ENCODE peak calls at places on chromosomes 5 and 9, in nine cellular contexts. J, V, S, D, K, E, F, B and H are unnamed samples.

GRCh38 chr9:133563286-133564213 is 29.0 kb downstream of the ADAMTSL2 start:
- DNase-seq in E (peak), D (no peak), K (no peak), V (no peak), S (no peak), F (no peak), B (no peak), J (no peak), H (no peak)

GRCh38 chr9:119959846-119960545 is 590.8 kb upstream of the BRINP1 start:
- DNase-seq in E (no peak), S (peak), J (no peak), D (no peak), K (no peak), F (peak), V (no peak), B (no peak), H (peak)

GRCh38 chr9:20989923-20990341 is 41.5 kb downstream of the HACD4 start:
- DNase-seq in D (no peak), B (no peak), J (peak), F (peak), V (no peak), S (peak), K (no peak), E (no peak), H (no peak)

GRCh38 chr9:91211414-91211813 is 150.3 kb downstream of the AUH start:
- DNase-seq in D (no peak), E (no peak), K (no peak), B (no peak), S (no peak), J (no peak), F (no peak), V (no peak), H (no peak)

GRCh38 chr5:96582343-96582742 is 79.8 kb upstream of the CAST start:
- DNase-seq in V (no peak), K (no peak), E (peak), B (no peak), J (no peak), S (peak), F (no peak), D (no peak), H (peak)

GRCh38 chr5:112479418-112479817 is 60.3 kb upstream of the EPB41L4A start:
- DNase-seq in K (no peak), S (peak), B (no peak), F (no peak), D (no peak), J (no peak), V (no peak), E (no peak), H (peak)

GRCh38 chr5:115720888-115721287 is 95.1 kb upstream of the TMED7 start:
- DNase-seq in B (no peak), S (no peak), J (no peak), F (no peak), V (no peak), K (no peak), D (no peak), E (no peak), H (peak)

GRCh38 chr5:139651863-139652787 is 4.0 kb downstream of the CXXC5 start:
- DNase-seq in J (peak), E (peak), D (peak), F (peak), S (peak), V (peak), B (peak), K (no peak), H (peak)

GRCh38 chr5:96344678-96345612 is 88.1 kb downstream of the PCSK1 start:
- DNase-seq in J (no peak), D (peak), F (no peak), S (peak), K (no peak), V (no peak), B (no peak), E (peak), H (peak)

GRCh38 chr9:130215341-130216119 is 43.3 kb downstream of the NCS1 start:
- DNase-seq in J (no peak), E (no peak), D (no peak), B (peak), S (peak), F (no peak), K (no peak), V (no peak), H (peak)

GRCh38 chr5:177482359-177482795 is 8.9 kb upstream of the DBN1 start:
- DNase-seq in V (no peak), J (peak), F (no peak), S (no peak), E (peak), B (peak), K (no peak), D (no peak), H (peak)

GRCh38 chr5:129358069-129358468 is 102.0 kb upstream of the ADAMTS19 start:
- DNase-seq in K (no peak), V (no peak), D (peak), F (no peak), B (no peak), J (peak), E (no peak), S (no peak), H (no peak)

GRCh38 chr5:129359450-129359849 is 100.6 kb upstream of the ADAMTS19 start:
- DNase-seq in D (no peak), E (no peak), J (no peak), S (no peak), B (no peak), F (no peak), V (no peak), K (no peak), H (no peak)

GRCh38 chr5:129363991-129364390 is 96.1 kb upstream of the ADAMTS19 start:
- DNase-seq in J (no peak), D (no peak), V (no peak), E (no peak), S (no peak), K (no peak), F (no peak), B (no peak), H (no peak)

GRCh38 chr5:129356846-129357245 is 103.3 kb upstream of the ADAMTS19 start:
- DNase-seq in V (no peak), S (no peak), F (no peak), E (no peak), B (no peak), K (no peak), D (no peak), J (no peak), H (peak)

GRCh38 chr5:129361441-129362025 is 98.6 kb upstream of the ADAMTS19 start:
- DNase-seq in V (no peak), J (no peak), D (peak), F (no peak), K (no peak), S (no peak), E (no peak), B (no peak), H (peak)
- TF ChIP-seq CTCF in V (no peak), J (no peak), D (peak), F (peak), K (no peak), S (peak), E (peak), B (no peak), H (peak)

GRCh38 chr9:125700791-125701190 is 6.2 kb downstream of the MAPKAP1 start:
- DNase-seq in B (no peak), V (no peak), D (peak), K (no peak), J (no peak), S (peak), E (no peak), F (no peak), H (peak)

GRCh38 chr9:125701351-125701750 is 5.7 kb downstream of the MAPKAP1 start:
- DNase-seq in D (peak), B (no peak), F (no peak), V (no peak), J (no peak), E (no peak), S (peak), K (no peak), H (peak)

GRCh38 chr9:125706661-125707539 is at the start of gene MAPKAP1:
- DNase-seq in J (peak), E (peak), F (peak), V (peak), D (peak), K (peak), B (peak), S (peak), H (peak)

GRCh38 chr9:125703662-125704061 is 3.3 kb downstream of the MAPKAP1 start:
- DNase-seq in K (no peak), E (no peak), D (no peak), F (no peak), J (no peak), B (no peak), V (no peak), S (no peak), H (no peak)

DNA sequence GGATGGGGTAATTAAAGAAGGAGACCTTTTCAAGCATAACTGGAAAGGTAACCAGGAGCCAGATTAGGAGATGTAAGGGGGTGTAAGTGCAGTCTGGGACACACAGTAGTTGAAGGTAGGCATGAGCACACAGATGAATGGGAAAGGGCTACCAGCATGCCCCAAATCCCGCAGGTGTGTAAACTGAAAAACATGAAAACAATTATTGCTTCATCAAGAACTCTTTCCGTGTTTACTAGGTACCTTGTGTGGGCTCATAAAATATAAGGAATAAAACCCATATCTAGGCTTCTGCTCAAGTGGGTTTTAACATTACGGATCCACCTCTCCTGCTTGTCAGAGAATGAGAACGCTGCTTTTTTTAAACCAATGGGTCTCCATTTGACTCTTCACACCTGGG is 1.1 kb downstream of the MAPKAP1 start:
- DNase-seq in F (no peak), B (no peak), S (no peak), V (no peak), E (no peak), D (no peak), J (no peak), K (no peak), H (no peak)
- H3K4me3 ChIP-seq in F (peak), B (no peak), S (peak), V (peak), E (peak), D (peak), J (peak), K (peak), H (peak)

GRCh38 chr5:131564229-131564652 is 70.8 kb downstream of the RAPGEF6 start:
- DNase-seq in K (no peak), V (no peak), F (no peak), S (no peak), B (no peak), E (no peak), D (no peak), J (no peak), H (no peak)

GRCh38 chr5:131563434-131564228 is 71.4 kb downstream of the RAPGEF6 start:
- DNase-seq in B (no peak), V (no peak), D (peak), E (no peak), J (no peak), F (no peak), S (no peak), K (no peak), H (no peak)
- TF ChIP-seq CTCF in B (no peak), V (no peak), D (peak), E (peak), J (no peak), F (no peak), S (no peak), K (no peak), H (no peak)

GRCh38 chr5:170738840-170739239 is 44.7 kb upstream of the GABRP start:
- DNase-seq in D (no peak), J (no peak), B (no peak), K (no peak), E (no peak), V (no peak), F (peak), S (no peak), H (no peak)
- H3K4me3 ChIP-seq in D (no peak), J (no peak), B (no peak), K (no peak), E (no peak), V (no peak), F (no peak), S (no peak), H (no peak)

GRCh38 chr9:73199886-73200285 is 48.2 kb downstream of the ANXA1 start:
- DNase-seq in D (peak), F (no peak), E (peak), V (no peak), S (no peak), B (no peak), J (no peak), K (no peak), H (no peak)
- TF ChIP-seq CTCF in D (peak), F (no peak), E (peak), V (no peak), S (peak), B (no peak), J (no peak), K (no peak), H (peak)

GRCh38 chr9:16429671-16430070 is 440.8 kb downstream of the BNC2 start:
- DNase-seq in V (no peak), E (no peak), K (no peak), B (no peak), S (peak), J (no peak), D (no peak), F (no peak), H (no peak)

GRCh38 chr9:16426716-16427115 is 443.8 kb downstream of the BNC2 start:
- DNase-seq in K (no peak), F (no peak), S (no peak), J (no peak), V (no peak), E (no peak), B (no peak), D (no peak), H (peak)

GRCh38 chr9:16421534-16421933 is 448.9 kb downstream of the BNC2 start:
- DNase-seq in S (peak), J (no peak), K (no peak), D (peak), V (no peak), F (no peak), B (no peak), E (peak), H (no peak)

GRCh38 chr9:16422114-16422513 is 448.4 kb downstream of the BNC2 start:
- DNase-seq in J (no peak), K (no peak), S (no peak), B (no peak), D (no peak), V (no peak), E (peak), F (no peak), H (no peak)

GRCh38 chr9:16425572-16425971 is 444.9 kb downstream of the BNC2 start:
- DNase-seq in E (no peak), S (peak), J (no peak), B (no peak), K (no peak), F (no peak), D (no peak), V (no peak), H (peak)
- H3K4me3 ChIP-seq in E (no peak), S (no peak), J (no peak), B (no peak), K (no peak), F (no peak), D (no peak), V (no peak), H (no peak)

DNA sequence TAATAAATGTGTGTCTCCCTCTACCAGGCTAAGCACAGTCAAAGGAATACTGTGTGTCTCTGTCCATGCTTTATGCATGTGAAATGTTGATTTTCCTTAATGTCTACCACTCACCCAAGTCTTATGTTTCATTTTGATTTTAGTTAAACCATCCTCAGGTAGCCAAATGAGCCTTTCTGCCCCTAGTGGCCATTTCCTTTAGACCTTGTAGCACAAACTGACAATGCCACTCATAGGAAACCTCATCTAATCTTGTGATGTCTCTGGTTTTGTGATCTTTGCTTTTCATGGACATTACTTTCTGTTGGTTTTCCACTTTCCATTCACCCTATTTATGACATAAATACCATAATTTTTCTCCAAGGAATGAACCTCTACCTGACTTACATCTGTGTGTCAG is 820.8 kb downstream of the MAT2B start:
- DNase-seq in V (no peak), J (no peak), K (no peak), F (no peak), E (no peak), S (no peak), B (no peak), D (peak), H (no peak)
- TF ChIP-seq CTCF in V (no peak), J (no peak), K (no peak), F (no peak), E (peak), S (peak), B (peak), D (peak), H (peak)

GRCh38 chr5:68290260-68290674 is 74.7 kb downstream of the PIK3R1 start:
- DNase-seq in B (no peak), F (peak), E (peak), K (no peak), S (peak), J (no peak), D (no peak), V (no peak), H (peak)

GRCh38 chr5:68289576-68289975 is 74.0 kb downstream of the PIK3R1 start:
- DNase-seq in V (no peak), E (no peak), D (no peak), F (no peak), B (no peak), J (no peak), S (no peak), K (no peak), H (no peak)

GRCh38 chr5:68288756-68289134 is 73.2 kb downstream of the PIK3R1 start:
- DNase-seq in D (peak), J (no peak), S (peak), B (peak), V (no peak), F (peak), E (peak), K (no peak), H (no peak)

GRCh38 chr5:68295772-68296171 is 80.2 kb downstream of the PIK3R1 start:
- DNase-seq in S (no peak), V (no peak), B (no peak), D (no peak), F (no peak), J (no peak), K (no peak), E (no peak), H (no peak)

GRCh38 chr5:68292316-68292715 is 76.8 kb downstream of the PIK3R1 start:
- DNase-seq in E (no peak), V (no peak), D (no peak), B (no peak), F (no peak), K (no peak), J (no peak), S (peak), H (no peak)
- H3K4me3 ChIP-seq in E (peak), V (peak), D (no peak), B (no peak), F (peak), K (peak), J (no peak), S (no peak), H (no peak)